ENCODE peak calls at places on chromosomes 1 and 21, in four cellular contexts. One of them, this sample, is unnamed.

GRCh38 chr1:59178803-59179202 is 118.1 kb upstream of the FGGY start:
- DNase-seq in CD4-positive, alpha-beta T cell: no peak
- DNase-seq in bronchial epithelial cell: no peak
- DNase-seq in Calu3: no peak
- DNase-seq in this sample: no peak

GRCh38 chr1:77056525-77056924 is 162.7 kb downstream of the PIGK start:
- DNase-seq in CD4-positive, alpha-beta T cell: no peak
- DNase-seq in Calu3: no peak
- DNase-seq in bronchial epithelial cell: no peak
- DNase-seq in this sample: no peak

GRCh38 chr1:156177918-156178654 is 15.8 kb upstream of the SLC25A44 start:
- DNase-seq in CD4-positive, alpha-beta T cell: no peak
- DNase-seq in bronchial epithelial cell: no peak
- DNase-seq in Calu3: no peak
- DNase-seq in this sample: no peak

GRCh38 chr1:170556910-170557309 is 24.9 kb downstream of the GORAB start:
- DNase-seq in bronchial epithelial cell: peak
- DNase-seq in Calu3: no peak
- DNase-seq in CD4-positive, alpha-beta T cell: no peak
- DNase-seq in this sample: no peak

GRCh38 chr1:87805661-87806376 is 477.1 kb downstream of the LMO4 start:
- DNase-seq in CD4-positive, alpha-beta T cell: no peak
- DNase-seq in Calu3: peak
- DNase-seq in bronchial epithelial cell: peak
- DNase-seq in this sample: no peak

GRCh38 chr21:14684071-14684470 is 138.0 kb upstream of the SAMSN1 start:
- DNase-seq in CD4-positive, alpha-beta T cell: no peak
- DNase-seq in Calu3: no peak
- DNase-seq in bronchial epithelial cell: no peak
- DNase-seq in this sample: no peak

GRCh38 chr1:27035344-27035743 is 22.7 kb upstream of the TENT5B start:
- DNase-seq in bronchial epithelial cell: no peak
- DNase-seq in CD4-positive, alpha-beta T cell: no peak
- DNase-seq in Calu3: no peak
- DNase-seq in this sample: no peak

GRCh38 chr1:54894271-54894670 is 7.3 kb upstream of the DHCR24 start:
- DNase-seq in CD4-positive, alpha-beta T cell: no peak
- DNase-seq in Calu3: no peak
- DNase-seq in bronchial epithelial cell: no peak
- DNase-seq in this sample: no peak

GRCh38 chr1:217425528-217425927 is 205.4 kb downstream of the GPATCH2 start:
- DNase-seq in bronchial epithelial cell: no peak
- DNase-seq in Calu3: no peak
- DNase-seq in CD4-positive, alpha-beta T cell: no peak
- DNase-seq in this sample: no peak

GRCh38 chr1:48093696-48094518 is 96.7 kb upstream of the TRABD2B start:
- DNase-seq in bronchial epithelial cell: peak
- DNase-seq in CD4-positive, alpha-beta T cell: peak
- DNase-seq in Calu3: peak
- DNase-seq in this sample: no peak

GRCh38 chr21:37527716-37528115 is 161.1 kb downstream of the DYRK1A start:
- DNase-seq in bronchial epithelial cell: no peak
- DNase-seq in CD4-positive, alpha-beta T cell: no peak
- DNase-seq in Calu3: no peak
- DNase-seq in this sample: no peak
- TF ChIP-seq CTCF in bronchial epithelial cell: no peak
- TF ChIP-seq CTCF in CD4-positive, alpha-beta T cell: no peak
- TF ChIP-seq CTCF in Calu3: no peak
- TF ChIP-seq CTCF in this sample: no peak

GRCh38 chr1:115838805-115839705 is 1.9 kb downstream of the NHLH2 start:
- DNase-seq in bronchial epithelial cell: peak
- DNase-seq in CD4-positive, alpha-beta T cell: no peak
- DNase-seq in Calu3: peak
- DNase-seq in this sample: no peak
- TF ChIP-seq CTCF in bronchial epithelial cell: no peak
- TF ChIP-seq CTCF in CD4-positive, alpha-beta T cell: no peak
- TF ChIP-seq CTCF in Calu3: no peak
- TF ChIP-seq CTCF in this sample: no peak

DNA sequence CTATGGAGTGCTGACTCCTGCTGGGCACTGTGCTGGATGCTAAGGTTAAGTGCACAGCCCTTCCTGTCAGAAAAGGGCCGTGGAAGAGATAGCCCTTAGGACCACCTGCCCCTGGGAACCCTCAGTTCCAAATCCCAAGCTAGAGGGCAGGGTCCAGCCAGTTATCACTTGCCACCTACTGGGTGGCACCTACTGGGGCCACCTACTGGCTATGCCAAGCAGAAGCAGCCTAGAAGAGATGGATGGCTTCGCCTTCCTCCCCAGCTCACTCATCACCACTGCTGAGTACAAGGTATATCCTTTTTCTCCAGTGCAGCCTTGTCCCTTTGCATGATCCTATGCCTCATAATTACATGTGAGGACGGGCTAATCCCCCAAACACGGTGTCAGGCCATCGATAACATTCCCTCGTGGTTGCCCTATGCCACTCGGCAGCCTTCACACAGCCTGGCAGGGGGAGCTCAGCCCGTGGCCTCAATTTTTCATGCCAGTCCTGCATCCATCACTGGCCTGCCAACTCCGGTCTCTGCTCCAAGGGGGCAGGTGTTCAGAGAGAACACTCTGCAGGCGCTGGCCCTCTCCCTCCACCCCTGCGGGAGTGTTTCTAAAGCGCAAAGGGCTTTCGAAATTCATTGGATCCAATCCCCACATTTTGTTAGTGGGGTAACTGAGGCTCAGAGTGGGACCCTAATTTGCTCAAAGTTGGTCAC is 49.0 kb downstream of the SYT2 start:
- DNase-seq in Calu3: peak
- DNase-seq in bronchial epithelial cell: peak
- DNase-seq in CD4-positive, alpha-beta T cell: no peak
- DNase-seq in this sample: no peak
- TF ChIP-seq CTCF in Calu3: peak
- TF ChIP-seq CTCF in bronchial epithelial cell: peak
- TF ChIP-seq CTCF in CD4-positive, alpha-beta T cell: peak
- TF ChIP-seq CTCF in this sample: no peak

DNA sequence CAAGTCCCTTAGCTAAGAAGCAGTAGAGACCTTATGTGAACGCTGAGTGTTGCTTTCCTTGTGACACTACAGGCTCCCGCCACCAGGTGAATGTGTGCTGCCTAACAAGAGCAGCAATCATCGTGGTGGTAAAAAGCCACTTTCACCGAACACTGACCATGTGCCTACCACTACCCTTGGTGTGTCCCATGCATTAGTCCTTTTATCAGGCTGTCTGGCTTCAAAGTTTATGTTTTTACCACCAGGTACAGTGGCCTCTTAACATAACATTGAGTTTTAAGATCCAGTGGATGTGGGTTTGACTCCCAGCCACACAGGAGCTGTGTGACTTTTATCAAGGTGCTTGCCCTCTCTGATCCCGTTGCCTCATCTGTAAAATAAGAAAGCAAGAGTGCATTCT is 1.7 kb downstream of the C1QB start:
- DNase-seq in CD4-positive, alpha-beta T cell: no peak
- DNase-seq in Calu3: no peak
- DNase-seq in bronchial epithelial cell: no peak
- DNase-seq in this sample: no peak
- TF ChIP-seq CTCF in CD4-positive, alpha-beta T cell: no peak
- TF ChIP-seq CTCF in Calu3: no peak
- TF ChIP-seq CTCF in bronchial epithelial cell: no peak
- TF ChIP-seq CTCF in this sample: no peak

GRCh38 chr1:78437393-78437792 is 53.4 kb upstream of the PTGFR start:
- DNase-seq in Calu3: no peak
- DNase-seq in CD4-positive, alpha-beta T cell: no peak
- DNase-seq in bronchial epithelial cell: no peak
- DNase-seq in this sample: no peak
- TF ChIP-seq CTCF in Calu3: no peak
- TF ChIP-seq CTCF in CD4-positive, alpha-beta T cell: no peak
- TF ChIP-seq CTCF in bronchial epithelial cell: no peak
- TF ChIP-seq CTCF in this sample: no peak

DNA sequence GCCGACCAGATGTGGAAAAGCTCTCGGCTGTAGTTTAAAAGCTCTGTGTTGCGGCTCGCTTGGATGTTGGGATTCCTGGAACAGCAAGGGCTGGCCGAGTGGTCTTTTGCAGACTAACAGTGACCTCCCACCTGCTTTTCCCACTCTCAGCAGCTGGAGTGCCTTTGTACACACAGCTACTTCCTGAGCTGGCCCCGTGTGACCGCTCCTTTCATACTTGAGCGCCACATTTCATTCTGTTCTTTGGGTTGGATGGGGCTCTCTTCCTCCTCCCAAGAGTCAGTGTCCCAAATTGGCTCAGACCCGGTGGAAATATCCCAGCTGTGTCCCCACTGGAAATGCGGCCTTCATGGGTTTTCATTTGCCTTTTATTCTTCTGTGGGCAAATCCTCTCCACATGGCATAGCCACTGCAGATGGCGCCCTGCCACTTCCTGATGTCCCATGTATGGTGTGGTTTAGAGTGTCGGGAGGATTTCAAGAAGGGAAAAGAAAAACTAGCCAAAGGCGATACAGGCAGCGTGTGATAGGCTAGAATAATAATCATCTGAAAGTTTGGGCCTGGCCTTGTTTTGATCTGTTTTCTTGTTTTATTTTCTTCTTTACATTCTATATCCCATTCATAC is 123.5 kb downstream of the PEX14 start:
- DNase-seq in Calu3: no peak
- DNase-seq in CD4-positive, alpha-beta T cell: no peak
- DNase-seq in bronchial epithelial cell: no peak
- DNase-seq in this sample: no peak
- TF ChIP-seq CTCF in Calu3: no peak
- TF ChIP-seq CTCF in CD4-positive, alpha-beta T cell: no peak
- TF ChIP-seq CTCF in bronchial epithelial cell: peak
- TF ChIP-seq CTCF in this sample: no peak

DNA sequence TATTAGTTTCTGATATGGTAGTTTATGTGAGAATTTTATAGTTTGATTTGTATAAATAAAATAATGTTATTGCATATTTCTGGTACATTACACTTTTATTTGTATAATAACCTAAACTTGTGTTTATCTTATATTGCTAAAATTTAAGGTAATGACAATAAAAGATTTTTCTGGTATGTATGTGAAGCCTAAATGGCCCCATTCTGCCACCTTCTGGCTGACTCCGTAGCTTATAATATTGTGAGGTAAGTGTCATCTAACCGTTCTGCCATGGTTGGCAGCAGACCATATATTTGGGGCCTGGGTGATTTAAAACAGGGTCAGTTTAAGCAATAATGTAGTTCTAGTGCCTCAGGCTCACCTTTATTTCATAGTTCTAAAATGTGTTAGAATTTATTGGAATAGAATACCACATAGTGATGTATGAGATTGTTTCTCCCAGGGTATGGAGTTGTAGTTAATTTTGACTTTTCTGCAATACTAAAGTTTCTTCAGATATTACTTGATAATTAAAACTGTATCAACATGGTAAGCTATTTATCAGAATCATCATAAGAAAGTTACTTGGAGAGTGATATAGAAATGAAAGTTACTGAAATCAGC is 21.2 kb upstream of the PRKACB start:
- DNase-seq in Calu3: peak
- DNase-seq in bronchial epithelial cell: peak
- DNase-seq in CD4-positive, alpha-beta T cell: peak
- DNase-seq in this sample: peak
- TF ChIP-seq CTCF in Calu3: peak
- TF ChIP-seq CTCF in bronchial epithelial cell: peak
- TF ChIP-seq CTCF in CD4-positive, alpha-beta T cell: peak
- TF ChIP-seq CTCF in this sample: no peak

DNA sequence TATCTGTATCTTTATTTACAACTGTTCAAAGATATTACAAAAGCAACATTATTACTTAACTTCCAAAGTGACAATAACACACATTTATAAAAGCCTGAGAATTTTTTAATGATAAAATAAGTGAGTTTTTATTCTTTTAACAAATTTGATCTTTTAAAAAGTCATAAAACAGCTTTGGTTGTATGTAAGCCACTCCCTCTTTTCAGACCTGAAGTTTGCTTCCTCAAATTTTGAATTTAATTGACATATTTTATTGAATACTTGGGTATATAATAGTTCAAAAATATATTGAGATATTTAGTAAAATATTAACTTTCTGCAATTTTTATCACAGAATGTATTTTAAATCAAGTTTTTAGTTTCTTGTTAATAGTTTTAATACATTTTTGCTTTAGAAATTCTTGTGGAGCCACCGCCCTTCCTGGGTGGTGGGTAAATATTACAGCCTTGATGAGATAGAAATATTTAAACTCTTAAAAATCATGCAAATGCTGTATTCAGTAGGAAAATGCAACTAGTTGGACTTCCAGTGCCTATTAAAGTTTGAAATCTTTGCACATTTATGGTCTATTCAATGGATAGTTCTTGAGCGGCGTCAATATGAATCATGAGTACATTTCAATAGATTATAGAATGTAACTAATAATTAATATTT is 868 bp downstream of the PTPRC start:
- DNase-seq in Calu3: no peak
- DNase-seq in CD4-positive, alpha-beta T cell: no peak
- DNase-seq in bronchial epithelial cell: no peak
- DNase-seq in this sample: no peak
- TF ChIP-seq CTCF in Calu3: no peak
- TF ChIP-seq CTCF in CD4-positive, alpha-beta T cell: peak
- TF ChIP-seq CTCF in bronchial epithelial cell: no peak
- TF ChIP-seq CTCF in this sample: no peak

GRCh38 chr21:26842976-26843911 is 2.0 kb downstream of the ADAMTS1 start:
- DNase-seq in bronchial epithelial cell: peak
- DNase-seq in Calu3: peak
- DNase-seq in CD4-positive, alpha-beta T cell: no peak
- DNase-seq in this sample: peak
- TF ChIP-seq CTCF in bronchial epithelial cell: peak
- TF ChIP-seq CTCF in Calu3: peak
- TF ChIP-seq CTCF in CD4-positive, alpha-beta T cell: no peak
- TF ChIP-seq CTCF in this sample: no peak

GRCh38 chr1:230773396-230774033 is 26.3 kb downstream of the CAPN9 start:
- DNase-seq in Calu3: no peak
- DNase-seq in CD4-positive, alpha-beta T cell: no peak
- DNase-seq in bronchial epithelial cell: no peak
- DNase-seq in this sample: no peak
- TF ChIP-seq CTCF in Calu3: no peak
- TF ChIP-seq CTCF in CD4-positive, alpha-beta T cell: no peak
- TF ChIP-seq CTCF in bronchial epithelial cell: no peak
- TF ChIP-seq CTCF in this sample: no peak